ENCODE peak calls at places on chromosome 3, in ten cellular contexts. T is activated T-helper 9 cell treated with anti-CD3 and anti-CD28 coated beads, Interleukin-2, amount 50 U/mL, for 16 hours; G is stimulated activated CD4-positive, alpha-beta T cell treated with anti-CD3 and anti-CD28 coated beads, Interleukin-15, amount 100 ng/mL, for 1 hour; H is B cell; K is RPMI8226; X is HCT116; R is WTC11; J is activated gamma-delta T cell; B is mucosa of descending colon; D is NCI-H1105. F is an unnamed sample.

GRCh38 chr3:45906681-45907220 is 20.4 kb downstream of the CCR9 start:
- DNase-seq in D (no peak), X (no peak), T (no peak), B (peak), G (no peak), K (no peak), R (peak), J (no peak), H (peak), F (peak)

GRCh38 chr3:138459619-138460535 is 25.5 kb downstream of the ESYT3 start:
- DNase-seq in B (no peak), R (no peak), J (no peak), T (no peak), H (no peak), K (no peak), G (no peak), D (no peak), X (no peak), F (no peak)

GRCh38 chr3:169295126-169295525 is 368.4 kb downstream of the MECOM start:
- DNase-seq in X (peak), J (no peak), G (no peak), K (peak), H (no peak), B (peak), D (peak), T (no peak), R (no peak), F (no peak)

GRCh38 chr3:102400766-102401165 is 34.0 kb upstream of the ZPLD1 start:
- DNase-seq in H (no peak), K (no peak), J (no peak), X (peak), R (no peak), G (no peak), B (no peak), T (no peak), D (no peak), F (peak)

GRCh38 chr3:124774305-124774673 is 44.0 kb downstream of the UMPS start:
- DNase-seq in B (no peak), K (no peak), D (no peak), J (no peak), H (no peak), X (no peak), T (no peak), G (no peak), R (peak), F (peak)

GRCh38 chr3:69339766-69340165 is 46.1 kb downstream of the FRMD4B start:
- DNase-seq in T (no peak), B (no peak), J (no peak), X (no peak), R (no peak), G (no peak), K (no peak), H (no peak), D (no peak), F (no peak)

GRCh38 chr3:11195721-11196332 is 41.5 kb downstream of the HRH1 start:
- DNase-seq in B (no peak), G (no peak), J (no peak), X (no peak), D (no peak), R (no peak), T (no peak), H (no peak), K (no peak), F (no peak)

GRCh38 chr3:127953636-127954035 is 38.6 kb downstream of the KBTBD12 start:
- DNase-seq in B (no peak), D (no peak), T (no peak), X (no peak), K (no peak), R (no peak), G (no peak), J (no peak), H (no peak), F (no peak)

GRCh38 chr3:66490984-66491383 is 9.8 kb downstream of the LRIG1 start:
- DNase-seq in D (no peak), R (no peak), J (no peak), X (no peak), H (no peak), B (no peak), T (no peak), K (no peak), G (no peak), F (no peak)

GRCh38 chr3:126261037-126261436 is 80.7 kb upstream of the ALDH1L1 start:
- DNase-seq in R (no peak), J (no peak), H (no peak), X (no peak), D (no peak), B (peak), K (no peak), T (no peak), G (no peak), F (no peak)

GRCh38 chr3:60101628-60102027 is 1051.8 kb upstream of the CFAP20DC start:
- DNase-seq in X (no peak), D (no peak), R (no peak), G (no peak), J (no peak), H (no peak), K (no peak), T (no peak), B (peak), F (no peak)

GRCh38 chr3:127044996-127045395 is 62.1 kb downstream of the PLXNA1 start:
- DNase-seq in T (no peak), D (no peak), H (no peak), X (peak), K (peak), R (peak), J (no peak), G (no peak), B (peak), F (no peak)